ENCODE peak calls at places on chromosomes 1 and 21, in four cellular contexts. X, L, K and H are unnamed samples.
A peak's percentile ranks its signal among the peaks of the same experiment; 100 is the strongest.

GRCh38 chr1:39146681-39147080 is 57.8 kb upstream of the MACF1 start:
- DNase-seq in X (no peak), L (no peak), K (no peak), H (no peak)

GRCh38 chr1:1794999-1795398 is 16.7 kb upstream of the NADK start:
- DNase-seq in K (no peak), L (no peak), X (no peak), H (no peak)

GRCh38 chr1:29590583-29591555 is 354.5 kb downstream of the PTPRU start:
- DNase-seq in K (no peak), L (no peak), X (no peak), H (no peak)

GRCh38 chr21:45970674-45971486 is 10.7 kb upstream of the COL6A1 start:
- DNase-seq in X (no peak), K (no peak), L (no peak), H (peak; percentile 83)

GRCh38 chr21:27572681-27573080 is 605.8 kb upstream of the ADAMTS5 start:
- DNase-seq in X (peak; percentile 76), K (no peak), L (no peak), H (no peak)

GRCh38 chr1:40870135-40870728 is 8.1 kb upstream of the CITED4 start:
- DNase-seq in X (peak; percentile 56), L (no peak), K (no peak), H (no peak)

GRCh38 chr1:7579831-7580804 is 191.0 kb upstream of the VAMP3 start:
- DNase-seq in L (no peak), K (no peak), X (no peak), H (no peak)

GRCh38 chr1:22131875-22132486 is 10.9 kb downstream of the WNT4 start:
- DNase-seq in L (no peak), K (peak; percentile 61), X (no peak), H (peak; percentile 81)

GRCh38 chr1:246748867-246749266 is 24.7 kb downstream of the SCCPDH start:
- DNase-seq in X (peak; percentile 4), L (no peak), K (no peak), H (peak; percentile 15)

GRCh38 chr1:34984435-34985062 is 598 bp downstream of the TMEM35B start:
- DNase-seq in K (peak; percentile 43), L (peak; percentile 30), X (peak; percentile 30), H (peak; percentile 26)

GRCh38 chr1:227888404-227889046 is 59.2 kb downstream of the WNT9A start:
- DNase-seq in K (peak; percentile 15), X (no peak), L (no peak), H (peak; percentile 3)

GRCh38 chr1:26336477-26337205 is 17.3 kb downstream of the CRYBG2 start:
- DNase-seq in K (peak; percentile 97), X (peak; percentile 68), L (peak; percentile 91), H (peak; percentile 95)

GRCh38 chr1:18328803-18329202 is 151.9 kb upstream of the KLHDC7A start:
- DNase-seq in K (no peak), L (no peak), X (no peak), H (no peak)

GRCh38 chr1:229058111-229058551 is 212.8 kb upstream of the RAB4A start:
- DNase-seq in K (no peak), X (no peak), L (no peak), H (no peak)

GRCh38 chr1:223230161-223230881 is 87.3 kb upstream of the TLR5 start:
- DNase-seq in L (no peak), X (peak; percentile 76), K (no peak), H (no peak)

GRCh38 chr1:89962024-89962741 is 32.7 kb upstream of the ZNF326 start:
- DNase-seq in X (no peak), L (no peak), K (no peak), H (no peak)

GRCh38 chr1:11197359-11197758 is 8.2 kb downstream of the ANGPTL7 start:
- DNase-seq in K (no peak), L (no peak), X (no peak), H (no peak)

GRCh38 chr21:45544449-45545235 is 2.4 kb upstream of the SLC19A1 start:
- DNase-seq in L (no peak), K (no peak), X (no peak), H (no peak)

GRCh38 chr1:79982218-79982617 is 975.7 kb upstream of the ADGRL4 start:
- DNase-seq in L (peak; percentile 78), K (peak; percentile 20), X (peak; percentile 78), H (peak; percentile 36)

GRCh38 chr21:45283611-45284455 is 3.9 kb downstream of the POFUT2 start:
- DNase-seq in X (no peak), K (no peak), L (no peak), H (no peak)

GRCh38 chr1:45685308-45686080 is 839 bp downstream of the GPBP1L1 start:
- DNase-seq in X (no peak), L (no peak), K (peak; percentile 49), H (peak; percentile 7)

GRCh38 chr21:44831227-44831626 is 13.4 kb upstream of the SUMO3 start:
- DNase-seq in X (no peak), L (no peak), K (no peak), H (no peak)